ENCODE peak calls at places on chromosomes 16 and 17, in five cellular contexts. R is cardiac muscle cell, X is heart right ventricle, T is colonic mucosa, Q is foreskin fibroblast. G is an unnamed sample.

GRCh38 chr17:8109669-8110455 is 8.5 kb downstream of the ALOXE3 start:
- DNase-seq in R (peak), X (no peak), T (peak), Q (no peak), G (no peak)

GRCh38 chr16:66996324-66996982 is 8.1 kb downstream of the CES4A start:
- DNase-seq in R (peak), X (peak), T (no peak), Q (peak), G (peak)

GRCh38 chr17:80656590-80656989 is 112.0 kb downstream of the RPTOR start:
- DNase-seq in R (no peak), X (no peak), T (no peak), Q (no peak), G (no peak)

GRCh38 chr16:73949574-73950348 is 346.9 kb upstream of the PSMD7 start:
- DNase-seq in R (peak), X (peak), T (no peak), Q (peak), G (peak)

GRCh38 chr16:77057161-77057736 is 133.7 kb upstream of the MON1B start:
- DNase-seq in R (no peak), X (no peak), T (no peak), Q (no peak), G (no peak)

GRCh38 chr17:14616508-14616907 is 315.6 kb downstream of the HS3ST3B1 start:
- DNase-seq in R (no peak), X (no peak), T (no peak), Q (no peak), G (no peak)

GRCh38 chr17:42559076-42559475 is 2.9 kb upstream of the COASY start:
- DNase-seq in R (no peak), X (no peak), T (peak), Q (no peak), G (no peak)

GRCh38 chr17:36529121-36529520 is 5.5 kb downstream of the MYO19 start:
- DNase-seq in R (peak), X (no peak), T (no peak), Q (peak), G (peak)

GRCh38 chr17:48439473-48439872 is 9.5 kb upstream of the SKAP1 start:
- DNase-seq in R (no peak), X (no peak), T (no peak), Q (no peak), G (no peak)

GRCh38 chr17:42072323-42073187 is 22.2 kb upstream of the C17orf113 start:
- DNase-seq in R (no peak), X (no peak), T (no peak), Q (no peak), G (no peak)

GRCh38 chr16:21560462-21560861 is 38.9 kb upstream of the METTL9 start:
- DNase-seq in R (no peak), X (no peak), T (no peak), Q (no peak), G (no peak)

GRCh38 chr17:38558751-38559024 is 47.1 kb downstream of the SRCIN1 start:
- DNase-seq in R (no peak), X (no peak), T (no peak), Q (no peak), G (no peak)

GRCh38 chr17:78231991-78232759 is 744 bp downstream of the TMEM235 start:
- DNase-seq in R (no peak), X (no peak), T (no peak), Q (no peak), G (no peak)

GRCh38 chr17:82065193-82065637 is 389 bp downstream of the DUS1L start:
- DNase-seq in R (peak), X (no peak), T (no peak), Q (no peak), G (peak)

GRCh38 chr17:9684955-9685621 is 39.8 kb downstream of the USP43 start:
- DNase-seq in R (no peak), X (no peak), T (no peak), Q (no peak), G (peak)

GRCh38 chr17:50918933-50919296 is 52.8 kb upstream of the TOB1 start:
- DNase-seq in R (no peak), X (no peak), T (peak), Q (no peak), G (no peak)

DNA sequence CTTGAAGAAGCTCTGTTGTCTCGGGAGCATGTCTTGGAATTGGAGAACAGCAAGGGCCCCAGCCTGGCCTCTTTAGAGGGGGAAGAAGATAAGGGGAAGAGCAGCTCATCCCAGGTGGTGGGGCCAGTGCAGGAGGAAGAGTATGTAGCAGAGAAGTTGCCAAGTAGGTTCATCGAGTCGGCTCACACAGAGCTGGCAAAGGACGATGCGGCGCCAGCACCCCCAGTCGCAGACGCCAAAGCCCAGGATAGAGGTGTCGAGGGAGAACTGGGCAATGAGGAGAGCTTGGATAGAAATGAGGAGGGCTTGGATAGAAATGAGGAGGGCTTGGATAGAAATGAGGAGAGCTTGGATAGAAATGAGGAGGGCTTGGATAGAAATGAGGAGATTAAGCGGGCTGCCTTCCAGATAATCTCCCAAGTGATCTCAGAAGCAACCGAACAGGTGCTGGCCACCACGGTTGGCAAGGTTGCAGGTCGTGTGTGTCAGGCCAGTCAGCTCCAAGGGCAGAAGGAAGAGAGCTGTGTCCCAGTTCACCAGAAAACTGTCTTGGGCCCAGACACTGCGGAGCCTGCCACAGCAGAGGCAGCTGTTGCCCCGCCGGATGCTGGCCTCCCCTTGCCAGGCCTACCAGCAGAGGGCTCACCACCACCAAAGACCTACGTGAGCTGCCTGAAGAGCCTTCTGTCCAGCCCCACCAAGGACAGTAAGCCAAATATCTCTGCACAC is 21.2 kb downstream of the AKAP1 start:
- DNase-seq in R (no peak), X (no peak), T (no peak), Q (no peak), G (no peak)
- TF ChIP-seq CTCF in R (peak), X (no peak), T (peak), Q (no peak), G (peak)

DNA sequence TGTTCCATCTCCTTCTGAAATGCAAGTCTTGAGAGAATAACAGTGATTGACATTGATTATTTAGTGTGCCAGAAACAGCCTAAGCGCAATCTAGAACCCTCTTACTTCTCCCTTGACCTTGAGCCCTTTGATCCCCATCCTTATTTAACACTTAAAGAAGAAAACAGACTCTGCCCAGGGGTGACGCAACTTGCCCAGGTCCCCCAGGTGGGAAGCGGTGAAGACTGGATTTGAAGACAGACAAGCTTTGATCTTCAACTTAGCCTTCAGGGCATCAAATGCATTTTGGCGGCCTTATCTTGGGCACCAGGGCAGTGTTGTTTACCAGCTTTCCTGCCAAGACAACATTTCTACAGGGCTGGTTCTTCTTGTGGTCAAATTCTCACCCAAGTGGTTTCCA is 8.9 kb upstream of the CIITA start:
- DNase-seq in R (no peak), X (no peak), T (no peak), Q (no peak), G (no peak)
- H3K4me3 ChIP-seq in R (no peak), X (peak), T (no peak), Q (no peak), G (no peak)

GRCh38 chr16:83906690-83907089 is 7.8 kb downstream of the MLYCD start:
- DNase-seq in R (peak), X (no peak), T (no peak), Q (no peak), G (no peak)
- TF ChIP-seq CTCF in R (no peak), X (no peak), T (no peak), Q (no peak), G (no peak)

GRCh38 chr16:53614346-53614745 is 89.3 kb downstream of the RPGRIP1L start:
- DNase-seq in R (peak), X (no peak), T (no peak), Q (no peak), G (peak)

GRCh38 chr16:53612003-53612402 is 91.7 kb downstream of the RPGRIP1L start:
- DNase-seq in R (no peak), X (no peak), T (peak), Q (no peak), G (no peak)

GRCh38 chr16:53608094-53608493 is 95.6 kb downstream of the RPGRIP1L start:
- DNase-seq in R (no peak), X (no peak), T (no peak), Q (no peak), G (no peak)

GRCh38 chr16:53609536-53609935 is 94.1 kb downstream of the RPGRIP1L start:
- DNase-seq in R (no peak), X (no peak), T (no peak), Q (no peak), G (no peak)

GRCh38 chr16:53611151-53611802 is 92.4 kb downstream of the RPGRIP1L start:
- DNase-seq in R (peak), X (no peak), T (peak), Q (no peak), G (no peak)
- H3K4me3 ChIP-seq in R (no peak), X (no peak), T (no peak), Q (no peak), G (no peak)

G was measured in choroid plexus epithelial cell.